ENCODE peak calls at places on chromosomes 5 and 9, in eight cellular contexts. R, S, B, P, E, C, D and L are unnamed samples.

GRCh38 chr5:33690736-33691135 is 201.1 kb downstream of the ADAMTS12 start:
- DNase-seq in R (peak), C (peak), E (no peak), D (peak), P (peak), S (no peak), B (no peak), L (no peak)

GRCh38 chr9:36864491-36865410 is 169.3 kb downstream of the PAX5 start:
- DNase-seq in E (no peak), C (no peak), B (no peak), P (no peak), S (no peak), D (no peak), R (no peak), L (no peak)

GRCh38 chr5:150487199-150488061 is 20.5 kb upstream of the NDST1 start:
- DNase-seq in P (no peak), B (peak), D (peak), S (no peak), E (peak), R (no peak), C (peak), L (peak)

GRCh38 chr5:14202462-14202861 is 59.3 kb downstream of the TRIO start:
- DNase-seq in R (no peak), B (no peak), P (peak), C (peak), E (no peak), S (no peak), D (peak), L (no peak)

GRCh38 chr5:132262882-132263547 is 5.5 kb downstream of the PDLIM4 start:
- DNase-seq in C (no peak), D (no peak), R (no peak), B (no peak), P (no peak), E (peak), S (no peak), L (no peak)

GRCh38 chr5:37071901-37072581 is 177.1 kb downstream of the CPLANE1 start:
- DNase-seq in B (no peak), R (peak), S (no peak), P (peak), C (peak), E (no peak), D (peak), L (peak)

GRCh38 chr5:132267931-132268501 is 10.5 kb downstream of the PDLIM4 start:
- DNase-seq in P (no peak), B (no peak), S (no peak), R (no peak), C (no peak), E (no peak), D (no peak), L (no peak)

GRCh38 chr9:22975921-22976320 is 529.3 kb downstream of the DMRTA1 start:
- DNase-seq in C (peak), P (peak), B (no peak), D (no peak), E (no peak), S (no peak), R (no peak), L (no peak)

GRCh38 chr5:50958852-50959457 is 292.5 kb downstream of the PARP8 start:
- DNase-seq in D (peak), P (peak), R (peak), E (no peak), S (no peak), B (no peak), C (peak), L (peak)

GRCh38 chr5:55052383-55052931 is 28.4 kb downstream of the GZMK start:
- DNase-seq in E (no peak), S (no peak), C (peak), P (no peak), R (no peak), D (no peak), B (no peak), L (peak)

GRCh38 chr9:137351781-137352501 is 49.9 kb upstream of the NRARP start:
- DNase-seq in S (no peak), B (no peak), P (no peak), E (no peak), R (no peak), D (no peak), C (no peak), L (no peak)

GRCh38 chr9:25964239-25964638 is 286.0 kb upstream of the TUSC1 start:
- DNase-seq in S (no peak), R (peak), P (peak), D (peak), B (no peak), C (peak), E (peak), L (peak)

GRCh38 chr9:72734631-72735030 is 213.2 kb downstream of the TMC1 start:
- DNase-seq in P (no peak), C (no peak), D (peak), R (no peak), S (no peak), E (no peak), B (no peak), L (peak)

GRCh38 chr5:25544652-25545249 is 900.0 kb upstream of the CDH10 start:
- DNase-seq in S (no peak), C (peak), B (no peak), E (peak), P (peak), R (no peak), D (peak), L (peak)

GRCh38 chr9:136666364-136667216 is 3.9 kb downstream of the EGFL7 start:
- DNase-seq in B (no peak), E (no peak), C (no peak), P (no peak), D (no peak), R (no peak), S (no peak), L (no peak)

GRCh38 chr9:76353280-76353679 is 40.9 kb downstream of the RFK start:
- DNase-seq in C (no peak), B (no peak), E (no peak), P (peak), D (no peak), S (no peak), R (no peak), L (no peak)

GRCh38 chr9:82196658-82197057 is 208.1 kb downstream of the SPATA31D1 start:
- DNase-seq in S (no peak), B (no peak), E (no peak), R (no peak), D (no peak), C (no peak), P (no peak), L (no peak)

GRCh38 chr9:134180786-134181647 is 16.7 kb upstream of the RNU6ATAC start:
- DNase-seq in S (no peak), E (no peak), P (no peak), B (peak), D (no peak), R (no peak), C (no peak), L (no peak)

GRCh38 chr5:5953641-5954040 is 424.7 kb downstream of the MED10 start:
- DNase-seq in R (no peak), S (no peak), C (no peak), B (no peak), P (no peak), E (no peak), D (no peak), L (no peak)

GRCh38 chr5:135887447-135887864 is 8.2 kb downstream of the IL9 start:
- DNase-seq in D (peak), C (peak), P (peak), B (peak), E (peak), S (peak), R (peak), L (peak)

GRCh38 chr5:110043025-110043424 is 353.3 kb downstream of the MAN2A1 start:
- DNase-seq in P (no peak), S (no peak), C (no peak), B (no peak), D (no peak), E (no peak), R (no peak), L (no peak)

GRCh38 chr5:83955916-83956315 is 235.3 kb upstream of the HAPLN1 start:
- DNase-seq in C (peak), B (no peak), S (no peak), P (peak), R (peak), E (no peak), D (peak), L (no peak)

GRCh38 chr5:11046160-11046559 is 285.1 kb upstream of the DAP start:
- DNase-seq in E (no peak), C (peak), S (peak), P (no peak), R (no peak), B (no peak), D (no peak), L (no peak)

GRCh38 chr5:68505917-68506860 is 290.6 kb downstream of the PIK3R1 start:
- DNase-seq in B (no peak), S (no peak), P (peak), E (no peak), D (peak), C (peak), R (no peak), L (peak)

GRCh38 chr5:140000332-140000731 is 42.8 kb downstream of the NRG2 start:
- DNase-seq in R (no peak), P (no peak), S (peak), C (no peak), E (no peak), D (no peak), B (no peak), L (no peak)

GRCh38 chr9:137464291-137464999 is 5.3 kb upstream of the NSMF start:
- DNase-seq in C (no peak), B (no peak), D (no peak), S (peak), P (no peak), R (no peak), E (no peak), L (no peak)

GRCh38 chr9:89922099-89922498 is 317.3 kb downstream of the GADD45G start:
- DNase-seq in E (no peak), S (no peak), B (no peak), R (no peak), P (no peak), D (no peak), C (no peak), L (no peak)

GRCh38 chr5:29069104-29069402 is 2030.7 kb upstream of the CDH9 start:
- DNase-seq in R (no peak), S (no peak), P (no peak), D (no peak), C (no peak), E (no peak), B (no peak), L (no peak)

GRCh38 chr5:9869616-9870288 is 239.6 kb upstream of the TAS2R1 start:
- DNase-seq in P (peak), R (peak), B (no peak), S (no peak), C (peak), E (no peak), D (peak), L (peak)

DNA sequence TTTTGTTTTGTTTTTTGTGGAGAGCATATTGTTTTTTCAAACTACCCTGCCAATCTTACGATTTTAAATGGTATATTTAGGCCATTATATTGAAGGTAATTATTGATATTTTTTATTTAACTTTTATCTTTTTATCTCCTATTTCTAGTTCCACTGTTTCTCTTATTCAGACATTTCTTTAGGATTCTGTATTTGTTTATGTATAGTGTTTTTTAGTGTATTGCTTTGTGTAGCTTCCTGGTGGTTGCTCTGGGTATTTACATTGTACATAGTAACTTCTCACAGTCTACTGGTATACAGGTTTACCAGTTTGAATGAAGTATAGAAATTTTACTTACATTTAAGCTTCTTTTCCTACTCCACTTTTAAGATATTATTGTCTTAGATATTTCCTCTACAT is 63.2 kb downstream of the ERCC6L2 start:
- DNase-seq in B (no peak), S (no peak), C (peak), E (no peak), P (no peak), R (no peak), D (no peak), L (peak)
- TF ChIP-seq CTCF in B (no peak), S (no peak), C (peak), E (no peak), P (peak), R (no peak), D (no peak), L (no peak)

DNA sequence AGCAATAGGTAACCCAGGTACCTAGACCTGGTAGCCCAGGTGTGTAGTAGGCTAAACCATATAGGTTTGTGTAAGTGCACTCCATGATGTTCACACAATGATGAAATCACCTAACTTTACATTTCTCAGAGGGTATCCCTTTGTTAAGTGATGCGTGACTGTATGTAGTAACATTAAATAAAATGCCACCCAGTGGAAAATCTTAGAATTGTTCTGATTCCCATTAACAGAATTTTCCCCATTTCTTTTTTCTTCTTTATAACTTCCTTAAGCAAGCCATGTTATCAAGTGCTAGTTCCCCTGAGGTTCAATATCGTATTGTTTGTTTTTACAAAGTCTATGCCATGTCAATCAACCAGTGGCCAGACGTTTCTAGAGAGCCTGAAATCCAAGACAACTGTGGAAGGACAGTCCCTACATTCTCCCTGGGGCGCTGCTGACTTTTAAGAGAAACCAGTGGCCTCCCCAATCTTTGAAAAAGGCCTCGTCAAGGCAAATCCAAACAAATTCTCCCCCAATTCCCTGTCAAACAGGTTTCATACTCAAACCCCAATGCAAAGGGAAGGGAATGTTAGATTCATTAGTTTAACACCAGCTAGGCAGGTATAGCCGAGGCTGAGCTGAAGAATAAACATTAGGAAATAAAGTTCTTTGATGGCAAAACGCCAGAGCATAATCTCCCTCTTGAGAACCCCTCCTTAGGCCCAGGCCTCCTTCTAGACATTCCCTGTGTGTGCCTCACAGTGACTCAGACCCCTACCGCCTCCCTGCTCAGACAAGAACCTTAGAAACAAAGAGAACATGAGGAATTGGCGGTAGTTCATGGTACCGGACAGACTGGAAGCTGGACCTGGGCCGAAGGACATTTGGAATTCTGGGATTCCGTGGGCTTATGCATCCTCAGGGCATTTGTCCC is 198.7 kb downstream of the GNA14 start:
- DNase-seq in S (no peak), P (peak), B (no peak), D (peak), C (peak), E (no peak), R (no peak), L (peak)
- TF ChIP-seq CTCF in S (peak), P (no peak), B (no peak), D (peak), C (no peak), E (no peak), R (peak), L (no peak)

GRCh38 chr5:65737842-65738241 is 15.8 kb downstream of the NLN start:
- DNase-seq in P (no peak), E (no peak), D (no peak), B (no peak), S (no peak), C (no peak), R (no peak), L (peak)

GRCh38 chr5:65738305-65738704 is 16.3 kb downstream of the NLN start:
- DNase-seq in S (no peak), R (no peak), D (no peak), E (no peak), B (no peak), P (no peak), C (no peak), L (no peak)

GRCh38 chr5:65739162-65739561 is 17.2 kb downstream of the NLN start:
- DNase-seq in R (no peak), B (no peak), E (no peak), S (no peak), P (no peak), C (no peak), D (no peak), L (no peak)

DNA sequence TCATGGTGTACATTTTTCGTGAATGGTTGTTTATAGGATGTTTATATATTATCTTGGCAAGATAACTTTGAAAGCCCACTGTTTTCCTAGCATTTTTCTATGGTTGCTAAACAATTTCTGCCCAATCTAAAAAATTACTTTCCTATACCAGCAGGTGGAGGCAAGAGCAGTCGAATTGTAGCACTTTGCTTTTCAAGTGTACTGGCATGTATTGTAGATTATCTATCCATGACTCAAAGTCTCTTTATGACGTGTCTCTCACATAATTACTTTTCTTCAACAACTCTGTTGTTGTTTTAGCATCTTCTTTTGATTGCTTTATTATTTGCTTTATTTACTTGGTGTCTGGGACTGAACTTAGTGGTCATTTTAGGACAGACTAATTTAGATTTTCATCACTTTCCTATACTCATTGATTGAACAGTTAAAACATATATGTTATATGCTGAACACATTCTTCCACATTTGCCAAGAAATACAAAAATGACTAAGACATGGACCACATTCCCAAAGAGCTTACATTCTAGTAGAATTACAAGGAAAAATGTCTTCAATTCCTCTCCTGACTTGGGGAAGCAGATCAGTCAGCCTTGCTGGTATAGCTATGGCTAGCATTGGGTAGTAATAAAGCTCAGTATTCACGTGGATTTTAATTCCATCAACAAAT is 20.7 kb downstream of the NLN start:
- DNase-seq in S (no peak), R (peak), C (peak), E (peak), P (peak), D (peak), B (no peak), L (peak)
- TF ChIP-seq CTCF in S (peak), R (peak), C (peak), E (peak), P (peak), D (peak), B (peak), L (peak)

GRCh38 chr5:143405063-143405746 is 1.7 kb upstream of the NR3C1 start:
- DNase-seq in S (peak), C (peak), R (peak), E (peak), D (peak), P (peak), B (peak), L (peak)
- TF ChIP-seq CTCF in S (peak), C (peak), R (peak), E (peak), D (no peak), P (peak), B (no peak), L (no peak)

DNA sequence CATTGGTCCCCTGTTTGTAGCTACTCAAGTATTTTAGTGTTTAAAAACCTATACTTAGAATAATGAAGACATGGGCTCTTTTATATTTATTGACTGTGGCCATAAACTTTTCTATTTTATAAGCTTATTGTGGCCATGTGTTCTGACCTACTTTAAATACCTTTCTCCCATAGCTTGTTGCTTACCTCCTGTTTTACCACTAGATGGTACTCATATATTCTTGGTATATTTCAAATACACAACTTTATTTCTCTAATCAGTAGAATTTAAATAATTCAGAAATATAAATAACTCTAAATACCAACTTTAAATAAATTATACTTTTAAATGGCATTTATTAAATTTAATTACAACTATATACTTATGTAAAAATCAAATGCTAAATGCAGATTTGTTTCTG is 498.0 kb downstream of the PRDM9 start:
- DNase-seq in B (no peak), E (no peak), S (no peak), D (no peak), R (no peak), P (no peak), C (no peak), L (peak)
- TF ChIP-seq CTCF in B (no peak), E (no peak), S (peak), D (no peak), R (no peak), P (no peak), C (no peak), L (peak)